ENCODE peak calls at places on chromosomes 12 and 14, in four cellular contexts. U is K562, T is stomach, X is upper lobe of left lung. N is an unnamed sample.
A peak's percentile ranks its signal among the peaks of the same experiment; 100 is the strongest.

GRCh38 chr14:76101980-76102379 is 49.7 kb upstream of the GPATCH2L start:
- DNase-seq in U (no peak), T (no peak), X (no peak), N (no peak)

GRCh38 chr14:100305446-100306255 is 593 bp downstream of the SLC25A29 start:
- DNase-seq in U (peak; percentile 49), T (peak; percentile 43), X (peak; percentile 90), N (peak; percentile 92)

GRCh38 chr12:214005-214736 is at the start of gene SLC6A12:
- DNase-seq in U (no peak), T (no peak), X (no peak), N (no peak)

GRCh38 chr14:31934767-31935266 is 142.3 kb upstream of the ARHGAP5 start:
- DNase-seq in U (no peak), T (no peak), X (no peak), N (peak; percentile 29)

GRCh38 chr12:32264995-32265394 is 134.4 kb upstream of the FGD4 start:
- DNase-seq in U (no peak), T (no peak), X (no peak), N (no peak)

GRCh38 chr12:51419473-51420228 is 5.0 kb upstream of the SLC4A8 start:
- DNase-seq in U (peak; percentile 28), T (no peak), X (no peak), N (no peak)

GRCh38 chr12:131415781-131416180 is 295.1 kb upstream of the SFSWAP start:
- DNase-seq in U (peak; percentile 96), T (no peak), X (no peak), N (no peak)

GRCh38 chr14:96824283-96824682 is 27.1 kb downstream of the VRK1 start:
- DNase-seq in U (no peak), T (no peak), X (no peak), N (no peak)

GRCh38 chr12:65956056-65956738 is 131.9 kb downstream of the HMGA2 start:
- DNase-seq in U (no peak), T (no peak), X (no peak), N (no peak)

GRCh38 chr12:39464976-39465375 is 22.1 kb upstream of the KIF21A start:
- DNase-seq in U (no peak), T (no peak), X (no peak), N (no peak)
- H3K4me3 ChIP-seq in U (no peak overlapping the region), T (no peak overlapping the region), X (no peak overlapping the region), N (no peak overlapping the region)

DNA sequence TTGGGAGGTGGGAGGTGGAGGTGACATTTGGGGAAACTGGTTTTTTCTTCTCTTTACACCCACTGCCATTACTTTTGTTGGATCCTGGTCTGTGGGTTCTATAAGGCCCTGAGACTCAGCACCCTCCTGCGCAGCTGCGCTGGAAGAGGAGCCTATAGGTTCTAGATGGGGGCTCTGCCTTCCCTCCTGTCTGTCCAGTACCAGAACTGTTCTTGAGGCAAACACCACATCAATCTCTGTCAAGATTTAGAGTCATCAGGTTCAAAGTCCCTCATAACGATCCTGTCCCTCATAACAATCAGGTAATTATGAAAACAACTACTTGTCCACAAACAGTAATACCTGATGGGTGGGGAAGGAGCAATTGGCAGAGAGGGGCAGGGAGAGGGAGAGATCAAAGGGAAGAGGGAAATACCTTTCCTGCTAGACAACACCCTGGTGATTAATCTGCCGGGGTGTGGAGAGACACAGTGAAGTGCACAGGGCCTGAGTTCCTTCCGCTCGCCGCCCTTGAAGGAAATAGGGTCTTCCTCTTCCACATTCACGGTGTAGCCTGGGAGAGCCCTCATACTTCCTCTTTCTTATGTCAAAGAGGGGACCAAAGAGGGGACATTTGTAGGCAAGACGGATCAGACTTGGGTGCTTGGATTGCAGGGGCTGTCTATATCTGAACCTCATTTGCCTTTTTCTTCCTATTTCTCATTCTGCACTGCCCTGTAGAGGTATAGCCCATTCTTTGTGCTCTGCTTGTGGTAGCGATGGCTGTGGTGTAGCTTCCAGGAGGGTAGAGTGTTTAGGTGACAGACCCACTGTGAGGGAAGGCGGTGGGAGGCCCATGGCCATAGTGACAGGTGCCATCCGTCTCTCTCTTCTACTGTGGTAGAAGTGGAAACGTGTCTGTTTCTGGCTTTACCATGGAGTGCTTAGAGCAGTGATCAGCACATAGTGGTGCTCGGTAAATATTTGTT is 12.6 kb downstream of the GPRC5A start:
- DNase-seq in U (no peak), T (no peak), X (no peak), N (no peak)
- TF ChIP-seq POLR2A in U (no peak), T (no peak), X (no peak), N (no peak)

DNA sequence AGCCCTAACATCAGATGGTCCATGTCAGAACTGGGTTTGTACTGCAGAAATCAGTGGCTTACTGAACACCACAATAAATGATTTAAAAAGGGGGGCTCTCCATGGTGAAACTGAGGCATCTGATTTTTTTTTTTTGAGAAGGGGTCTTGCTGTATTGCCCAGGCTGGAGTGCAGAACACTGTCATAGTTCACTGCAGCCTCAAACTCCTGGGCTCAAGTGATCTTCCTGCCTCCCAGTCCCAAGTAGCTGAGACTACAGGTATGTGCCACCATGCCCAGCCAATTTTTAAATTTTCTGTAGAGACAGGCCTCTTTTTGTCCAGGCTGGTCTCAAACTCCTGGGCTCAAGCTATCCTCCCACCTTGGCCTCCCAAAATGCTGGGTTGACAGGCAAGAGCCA is 57.4 kb downstream of the RFLNA start:
- DNase-seq in U (no peak), T (no peak), X (no peak), N (no peak)
- TF ChIP-seq CTCF in U (no peak), T (no peak), X (no peak), N (no peak)

GRCh38 chr14:24145219-24145618 is 1.2 kb downstream of the PSME2 start:
- DNase-seq in U (no peak), T (no peak), X (no peak), N (no peak)
- H3K4me3 ChIP-seq in U (peak overlapping the region; percentile 98), T (no peak overlapping the region), X (no peak overlapping the region), N (no peak overlapping the region)

N was measured in lower leg skin.